ENCODE peak calls at places on chromosome 13, in five cellular contexts. F is ovary, X is cardiac muscle cell, V is body of pancreas, M is heart left ventricle. U is an unnamed sample. For H3K36me3, the result is how much of the 10 kb centered on the place peaks cover.

GRCh38 chr13:101157261-101157660 is 259.0 kb downstream of the NALCN start:
- DNase-seq in F (no peak), X (no peak), V (no peak), M (no peak), U (no peak)

GRCh38 chr13:72565893-72566292 is 161.5 kb downstream of the MZT1 start:
- DNase-seq in F (no peak), X (peak), V (no peak), M (no peak), U (no peak)

GRCh38 chr13:35144496-35144895 is 202.4 kb downstream of the NBEA start:
- DNase-seq in F (no peak), X (peak), V (no peak), M (no peak), U (no peak)

GRCh38 chr13:43473437-43473836 is 313.3 kb downstream of the ENOX1 start:
- DNase-seq in F (no peak), X (peak), V (no peak), M (no peak), U (no peak)

GRCh38 chr13:74134777-74135305 is 637 bp upstream of the KLF12 start:
- DNase-seq in F (peak), X (no peak), V (peak), M (peak), U (no peak)

GRCh38 chr13:63107163-63107935 is 1691.7 kb upstream of the PCDH20 start:
- DNase-seq in F (no peak), X (peak), V (no peak), M (no peak), U (no peak)

GRCh38 chr13:72195044-72195704 is 328.2 kb upstream of the DACH1 start:
- DNase-seq in F (no peak), X (no peak), V (no peak), M (no peak), U (no peak)

GRCh38 chr13:38566526-38566925 is 120.4 kb upstream of the FREM2 start:
- DNase-seq in F (no peak), X (peak), V (no peak), M (no peak), U (no peak)

GRCh38 chr13:109610517-109610916 is 175.9 kb downstream of the IRS2 start:
- DNase-seq in F (no peak), X (peak), V (peak), M (peak), U (no peak)

GRCh38 chr13:57340878-57341277 is 173.9 kb downstream of the PRR20E start:
- DNase-seq in F (no peak), X (no peak), V (no peak), M (no peak), U (no peak)

GRCh38 chr13:44212633-44213387 is 160.8 kb upstream of the SERP2 start:
- DNase-seq in F (no peak), X (peak), V (no peak), M (no peak), U (no peak)

GRCh38 chr13:80177327-80177726 is 163.6 kb downstream of the SPRY2 start:
- DNase-seq in F (no peak), X (no peak), V (no peak), M (no peak), U (no peak)

GRCh38 chr13:33281951-33282595 is 3.5 kb downstream of the STARD13 start:
- DNase-seq in F (no peak), X (no peak), V (no peak), M (no peak), U (no peak)

GRCh38 chr13:70571221-70571620 is 463.0 kb upstream of the KLHL1 start:
- DNase-seq in F (no peak), X (no peak), V (no peak), M (no peak), U (no peak)

GRCh38 chr13:29589234-29589633 is 6.3 kb downstream of the SLC7A1 start:
- DNase-seq in F (no peak), X (no peak), V (no peak), M (peak), U (no peak)

GRCh38 chr13:19070398-19070735 is 111.3 kb downstream of the TUBA3C start:
- DNase-seq in F (no peak), X (no peak), V (no peak), M (no peak), U (no peak)

GRCh38 chr13:28564030-28564429 is 69.1 kb upstream of the FLT1 start:
- DNase-seq in F (no peak), X (no peak), V (no peak), M (no peak), U (no peak)

GRCh38 chr13:99827011-99827410 is 144.6 kb downstream of the ZIC5 start:
- DNase-seq in F (no peak), X (no peak), V (no peak), M (no peak), U (no peak)

GRCh38 chr13:73063166-73063565 is 4.4 kb downstream of the KLF5 start:
- DNase-seq in F (no peak), X (no peak), V (no peak), M (no peak), U (no peak)

GRCh38 chr13:80118507-80118906 is 222.4 kb downstream of the SPRY2 start:
- DNase-seq in F (no peak), X (no peak), V (no peak), M (no peak), U (no peak)

GRCh38 chr13:77326905-77327604 is at the start of gene MYCBP2:
- DNase-seq in F (peak), X (peak), V (peak), M (peak), U (peak)

GRCh38 chr13:35818577-35819165 is 312.5 kb downstream of the DCLK1 start:
- DNase-seq in F (no peak), X (peak), V (no peak), M (no peak), U (no peak)

GRCh38 chr13:23645851-23646250 is 75.6 kb downstream of the TNFRSF19 start:
- DNase-seq in F (no peak), X (no peak), V (no peak), M (no peak), U (no peak)

GRCh38 chr13:49064459-49064858 is 88.7 kb downstream of the FNDC3A start:
- DNase-seq in F (no peak), X (no peak), V (no peak), M (no peak), U (no peak)

GRCh38 chr13:73079359-73079758 is 20.6 kb downstream of the KLF5 start:
- DNase-seq in F (no peak), X (no peak), V (no peak), M (no peak), U (no peak)

GRCh38 chr13:34000955-34001354 is 183.0 kb downstream of the RFC3 start:
- DNase-seq in F (no peak), X (no peak), V (no peak), M (no peak), U (no peak)

GRCh38 chr13:83549671-83550070 is 332.6 kb downstream of the SLITRK1 start:
- DNase-seq in F (no peak), X (no peak), V (no peak), M (no peak), U (no peak)

GRCh38 chr13:99865420-99865930 is 106.1 kb downstream of the ZIC5 start:
- DNase-seq in F (no peak), X (no peak), V (no peak), M (no peak), U (no peak)

GRCh38 chr13:24184265-24184841 is 23.8 kb downstream of the SPATA13 start:
- DNase-seq in F (no peak), X (no peak), V (peak), M (no peak), U (no peak)

GRCh38 chr13:111661052-111661451 is 340.6 kb downstream of the TEX29 start:
- DNase-seq in F (peak), X (no peak), V (no peak), M (no peak), U (no peak)

GRCh38 chr13:46593403-46593802 is 40.4 kb downstream of the LRCH1 start:
- DNase-seq in F (no peak), X (no peak), V (no peak), M (no peak), U (no peak)

GRCh38 chr13:97879646-97880297 is 73.7 kb upstream of the IPO5 start:
- DNase-seq in F (no peak), X (peak), V (no peak), M (no peak), U (no peak)

GRCh38 chr13:95099541-95099940 is 201.7 kb downstream of the ABCC4 start:
- DNase-seq in F (no peak), X (peak), V (no peak), M (no peak), U (no peak)

GRCh38 chr13:76993021-76993420 is 1.1 kb downstream of the CLN5 start:
- DNase-seq in F (no peak), X (peak), V (no peak), M (no peak), U (no peak)

GRCh38 chr13:26022538-26023292 is 29.1 kb downstream of the SHISA2 start:
- DNase-seq in F (no peak), X (peak), V (peak), M (peak), U (no peak)

GRCh38 chr13:108508263-108508662 is 121.1 kb upstream of the MYO16 start:
- DNase-seq in F (no peak), X (peak), V (no peak), M (no peak), U (no peak)

GRCh38 chr13:36163303-36163702 is 32.1 kb upstream of the DCLK1 start:
- DNase-seq in F (no peak), X (no peak), V (no peak), M (no peak), U (no peak)

GRCh38 chr13:113854238-113855011 is 9.5 kb downstream of the GAS6 start:
- DNase-seq in F (peak), X (peak), V (peak), M (peak), U (no peak)

GRCh38 chr13:40668335-40668734 is 1.9 kb upstream of the FOXO1 start:
- DNase-seq in F (peak), X (peak), V (no peak), M (peak), U (no peak)
- H3K4me3 ChIP-seq in F (no peak), X (no peak), V (no peak), M (no peak), U (no peak)

DNA sequence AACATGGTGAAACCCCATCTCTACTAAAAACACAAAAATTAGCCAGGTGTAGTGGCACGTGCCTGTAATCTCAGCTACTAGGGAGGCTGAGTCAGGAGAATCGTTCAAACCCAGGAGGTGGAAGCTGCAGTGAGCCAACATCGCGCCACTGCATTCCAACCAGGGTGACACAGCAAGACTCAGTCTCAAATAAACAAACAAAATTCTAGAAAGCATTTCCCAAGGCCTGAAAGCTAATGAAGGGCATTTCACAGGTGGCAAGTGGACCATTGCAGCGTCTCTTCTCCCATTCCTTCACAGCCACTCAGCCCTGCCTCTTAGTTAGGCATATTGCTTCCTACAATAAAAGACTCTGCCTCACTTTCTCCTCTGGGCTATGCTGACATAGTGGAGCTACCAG is 13.5 kb upstream of the RXFP2 start:
- DNase-seq in F (no peak), X (no peak), V (no peak), M (no peak), U (no peak)
- TF ChIP-seq CTCF in F (no peak), X (no peak), V (no peak), M (no peak), U (no peak)

DNA sequence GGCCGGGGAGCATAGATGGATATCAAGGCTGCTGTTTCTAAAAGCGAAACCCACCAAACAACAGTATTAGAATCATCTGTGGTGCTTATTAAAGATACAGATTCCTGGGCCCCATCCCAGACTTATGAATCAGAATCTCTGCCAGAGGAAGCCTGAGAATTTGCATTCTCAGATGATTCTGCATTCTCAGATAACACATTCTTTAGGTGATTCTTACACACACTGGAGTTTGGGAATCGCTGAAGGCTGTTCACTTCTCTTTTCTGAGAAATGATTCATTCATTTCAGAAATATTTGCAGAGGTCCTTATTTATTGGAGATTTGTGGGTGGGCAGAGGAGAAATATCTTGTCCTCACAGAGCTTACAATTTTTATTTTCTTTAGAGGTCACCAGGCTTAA is 24.4 kb downstream of the ALOX5AP start:
- DNase-seq in F (no peak), X (peak), V (no peak), M (no peak), U (no peak)
- H3K36me3 ChIP-seq in F (under half), X (under half), V (under half), M (under half), U (under half)

DNA sequence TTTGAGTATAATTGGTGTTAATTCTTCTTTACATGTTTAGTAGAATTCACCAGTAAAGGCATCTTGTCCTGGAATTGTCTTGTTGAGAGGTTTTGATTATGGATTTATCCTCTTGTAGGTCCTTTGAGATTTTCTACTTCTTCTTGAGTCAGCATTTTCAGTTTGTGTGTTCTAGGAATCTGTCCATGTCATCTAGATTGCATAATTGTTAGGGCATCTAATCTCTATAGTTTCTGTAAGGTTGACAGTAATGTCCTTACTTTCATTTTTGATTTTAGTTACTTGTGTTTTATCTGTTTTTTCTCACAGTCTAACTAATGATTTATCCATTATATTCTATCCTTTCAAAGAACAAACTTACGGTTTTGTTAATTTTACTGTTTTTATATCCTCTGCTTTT is 492.0 kb downstream of the FGF9 start:
- DNase-seq in F (no peak), X (no peak), V (no peak), M (no peak), U (peak)
- H3K4me3 ChIP-seq in F (no peak), X (no peak), V (no peak), M (no peak), U (no peak)

GRCh38 chr13:58963321-58963720 is 1200.4 kb downstream of the DIAPH3 start:
- DNase-seq in F (no peak), X (no peak), V (no peak), M (no peak), U (no peak)

GRCh38 chr13:58955546-58956385 is 1208.0 kb downstream of the DIAPH3 start:
- DNase-seq in F (no peak), X (no peak), V (no peak), M (no peak), U (peak)

GRCh38 chr13:58964048-58964447 is 1199.7 kb downstream of the DIAPH3 start:
- DNase-seq in F (no peak), X (no peak), V (no peak), M (no peak), U (no peak)

DNA sequence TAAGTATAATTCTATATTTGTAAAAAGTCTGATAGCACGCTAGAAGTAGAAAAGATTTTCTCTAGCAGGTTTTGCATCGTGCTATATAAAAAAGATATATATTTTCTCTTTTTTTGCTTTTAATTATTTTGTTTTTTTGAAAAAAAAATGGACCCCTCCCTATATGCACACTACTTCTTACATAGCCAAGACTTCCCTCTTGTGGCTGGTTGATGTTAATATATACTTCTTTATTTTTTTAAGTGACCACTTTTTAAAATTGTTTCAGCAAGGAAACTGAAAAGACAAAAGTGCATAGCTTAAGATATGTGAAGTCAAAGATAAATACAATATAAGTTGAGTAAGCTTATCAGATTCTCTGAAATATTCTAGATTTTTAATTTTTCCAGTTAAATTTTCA is 1202.8 kb downstream of the DIAPH3 start:
- DNase-seq in F (no peak), X (peak), V (no peak), M (no peak), U (no peak)
- TF ChIP-seq CTCF in F (no peak), X (no peak), V (no peak), M (peak), U (peak)

GRCh38 chr13:45536224-45536623 is 71.5 kb downstream of the COG3 start:
- DNase-seq in F (no peak), X (no peak), V (no peak), M (no peak), U (no peak)
- H3K36me3 ChIP-seq in F (under half), X (under half), V (under half), M (under half), U (under half)

DNA sequence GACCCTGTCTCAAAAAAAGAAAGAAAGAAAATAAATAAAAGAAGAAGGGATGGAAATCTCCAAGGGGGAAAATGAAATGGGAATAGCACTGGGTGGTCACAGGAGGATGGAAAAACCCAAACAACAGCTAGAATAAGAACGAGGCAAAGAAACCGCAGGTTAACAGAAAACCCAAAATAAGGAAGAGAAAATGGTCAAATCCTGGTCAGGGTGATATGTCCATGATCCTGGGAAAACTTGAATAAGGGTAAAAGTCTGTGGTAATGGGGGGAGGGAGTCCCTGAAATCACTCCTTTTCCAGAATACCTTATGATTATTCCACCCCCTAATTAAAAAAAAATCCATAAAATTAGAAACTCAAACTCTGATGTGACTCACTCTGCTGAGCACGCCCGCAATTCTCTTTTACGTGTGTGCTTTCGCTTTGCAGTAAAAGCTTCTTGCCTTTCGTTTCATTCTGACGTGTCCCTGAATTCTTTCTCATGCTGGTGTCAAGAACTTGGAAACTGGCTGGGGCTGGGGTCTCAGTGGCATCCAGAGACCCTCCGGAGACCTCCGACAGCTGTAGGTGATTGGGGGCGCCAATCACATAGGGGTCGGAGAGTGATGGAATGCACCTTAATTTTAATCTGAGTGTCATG is 4.3 kb upstream of the NAXD start:
- DNase-seq in F (no peak), X (no peak), V (no peak), M (no peak), U (peak)
- H3K4me3 ChIP-seq in F (no peak), X (no peak), V (no peak), M (no peak), U (peak)